ENCODE peak calls at places on chromosomes 4 and X, in six cellular contexts. Y, S, B, R, D and A are unnamed samples.

GRCh38 chr4:24912252-24913098 is at the start of gene CCDC149:
- DNase-seq in Y (peak; percentile 57), S (peak; percentile 76), B (no peak), R (peak; percentile 79), D (no peak), A (peak; percentile 35)

GRCh38 chr4:140861359-140862181 is 105.4 kb upstream of the TBC1D9 start:
- DNase-seq in Y (peak; percentile 85), S (peak; percentile 75), B (peak; percentile 36), R (peak; percentile 89), D (peak; percentile 65), A (peak; percentile 57)

GRCh38 chr4:92307156-92307555 is 3.4 kb downstream of the GRID2 start:
- DNase-seq in Y (no peak), S (no peak), B (no peak), R (no peak), D (no peak), A (no peak)

GRCh38 chr4:106422766-106423165 is 54.2 kb upstream of the GIMD1 start:
- DNase-seq in Y (no peak), S (no peak), B (no peak), R (no peak), D (no peak), A (no peak)

GRCh38 chr4:175451238-175451965 is 360.7 kb downstream of the GPM6A start:
- DNase-seq in Y (no peak), S (no peak), B (no peak), R (no peak), D (no peak), A (no peak)

GRCh38 chrX:42678133-42678532 is 99.8 kb downstream of the PPP1R2C start:
- DNase-seq in Y (peak; percentile 11), S (no peak), B (no peak), R (peak; percentile 16), D (no peak), A (no peak)

GRCh38 chr4:99447079-99447478 is 11.9 kb upstream of the ADH7 start:
- DNase-seq in Y (peak; percentile 29), S (no peak), B (no peak), R (no peak), D (no peak), A (peak; percentile 73)

GRCh38 chr4:164538061-164538460 is 215.9 kb upstream of the SMIM31 start:
- DNase-seq in Y (no peak), S (no peak), B (no peak), R (no peak), D (no peak), A (no peak)

GRCh38 chr4:181905708-181906107 is 337.5 kb upstream of the TENM3 start:
- DNase-seq in Y (no peak), S (no peak), B (no peak), R (no peak), D (no peak), A (no peak)

GRCh38 chr4:114087596-114088230 is 108.3 kb upstream of the ARSJ start:
- DNase-seq in Y (peak; percentile 69), S (no peak), B (no peak), R (no peak), D (no peak), A (peak; percentile 78)

GRCh38 chrX:8988456-8988855 is 45.5 kb downstream of the FAM9B start:
- DNase-seq in Y (peak; percentile 45), S (peak; percentile 74), B (no peak), R (peak; percentile 21), D (no peak), A (no peak)

GRCh38 chr4:55078987-55079386 is 46.4 kb downstream of the KDR start:
- DNase-seq in Y (peak; percentile 81), S (no peak), B (no peak), R (no peak), D (peak; percentile 83), A (no peak)

GRCh38 chr4:40238700-40239548 is 42.1 kb downstream of the RHOH start:
- DNase-seq in Y (peak; percentile 33), S (no peak), B (peak; percentile 78), R (peak; percentile 27), D (no peak), A (no peak)

GRCh38 chrX:150361070-150361776 is 1.9 kb upstream of the MAMLD1 start:
- DNase-seq in Y (peak; percentile 21), S (peak; percentile 32), B (peak; percentile 20), R (peak; percentile 10), D (peak; percentile 52), A (peak; percentile 5)

GRCh38 chr4:99564921-99565320 is 1.1 kb upstream of the TRMT10A start:
- DNase-seq in Y (no peak), S (no peak), B (no peak), R (no peak), D (no peak), A (no peak)

GRCh38 chr4:152041304-152041703 is 280.5 kb upstream of the GATB start:
- DNase-seq in Y (no peak), S (no peak), B (no peak), R (no peak), D (no peak), A (no peak)

GRCh38 chrX:49070988-49071387 is 2.8 kb downstream of the PRAF2 start:
- DNase-seq in Y (no peak), S (no peak), B (no peak), R (no peak), D (no peak), A (no peak)

GRCh38 chr4:138898282-138898681 is 117.3 kb upstream of the NOCT start:
- DNase-seq in Y (peak; percentile 22), S (no peak), B (no peak), R (no peak), D (no peak), A (no peak)